ENCODE peak calls at places on chromosomes 4 and X, in four cellular contexts. L, M, D and G are unnamed samples.
A peak's percentile ranks its signal among the peaks of the same experiment; 100 is the strongest.

GRCh38 chr4:54085284-54085683 is 14.7 kb upstream of the GSX2 start:
- DNase-seq in D (peak; percentile 91), M (no peak), L (peak; percentile 65), G (peak; percentile 57)

GRCh38 chr4:73573794-73574528 is 46.3 kb downstream of the RASSF6 start:
- DNase-seq in M (peak; percentile 32), D (peak; percentile 79), L (peak; percentile 74), G (peak; percentile 75)

GRCh38 chr4:188781655-188782054 is 642.4 kb downstream of the TRIML1 start:
- DNase-seq in D (peak; percentile 1), L (peak; percentile 20), M (no peak), G (peak; percentile 60)

GRCh38 chrX:140815868-140816267 is 106.3 kb downstream of the LINC00632 start:
- DNase-seq in D (no peak), M (no peak), L (no peak), G (peak; percentile 15)

GRCh38 chrX:73581002-73581628 is 18.1 kb downstream of the CHIC1 start:
- DNase-seq in D (no peak), L (no peak), M (no peak), G (no peak)

GRCh38 chrX:71543316-71543715 is 10.4 kb downstream of the OGT start:
- DNase-seq in M (no peak), D (no peak), L (peak; percentile 29), G (no peak)

GRCh38 chr4:188934320-188934975 is 795.2 kb downstream of the TRIML1 start:
- DNase-seq in D (no peak), M (no peak), L (peak; percentile 11), G (no peak)

GRCh38 chrX:69290327-69290726 is 125.1 kb upstream of the PJA1 start:
- DNase-seq in D (no peak), L (no peak), M (no peak), G (no peak)

GRCh38 chr4:47933798-47934197 is 19.4 kb upstream of the NFXL1 start:
- DNase-seq in L (peak; percentile 28), M (no peak), D (peak; percentile 32), G (no peak)

GRCh38 chr4:48954314-48954713 is 31.8 kb upstream of the CWH43 start:
- DNase-seq in D (no peak), L (no peak), M (no peak), G (no peak)

GRCh38 chrX:74437530-74437929 is 16.2 kb downstream of the SLC16A2 start:
- DNase-seq in D (no peak), M (no peak), L (no peak), G (no peak)

GRCh38 chr4:123390846-123391456 is 5.6 kb upstream of the SPRY1 start:
- DNase-seq in L (peak; percentile 5), D (no peak), M (no peak), G (no peak)

GRCh38 chrX:38923451-38923969 is 122.3 kb downstream of the MID1IP1 start:
- DNase-seq in M (no peak), L (no peak), D (peak; percentile 0), G (no peak)

GRCh38 chr4:2860391-2861348 is 17.0 kb downstream of the ADD1 start:
- DNase-seq in M (no peak), L (no peak), D (peak; percentile 95), G (peak; percentile 52)

GRCh38 chr4:155846929-155847328 is 19.1 kb downstream of the ASIC5 start:
- DNase-seq in M (no peak), L (no peak), D (no peak), G (no peak)

GRCh38 chr4:172095161-172095560 is 282.0 kb downstream of the GALNTL6 start:
- DNase-seq in M (no peak), D (no peak), L (no peak), G (no peak)

GRCh38 chr4:182141623-182142022 is 101.6 kb upstream of the TENM3 start:
- DNase-seq in D (no peak), M (no peak), L (no peak), G (no peak)

GRCh38 chr4:56511098-56511497 is 5.5 kb downstream of the ARL9 start:
- DNase-seq in D (no peak), M (no peak), L (no peak), G (peak; percentile 74)

GRCh38 chrX:3811331-3812311 is 98.2 kb upstream of the PRKX start:
- DNase-seq in L (peak; percentile 48), M (no peak), D (peak; percentile 16), G (no peak)

GRCh38 chrX:3425031-3425430 is 78.6 kb upstream of the MXRA5 start:
- DNase-seq in L (no peak), M (no peak), D (no peak), G (no peak)

GRCh38 chr4:24260922-24261581 is 323.3 kb downstream of the DHX15 start:
- DNase-seq in M (no peak), D (no peak), L (no peak), G (no peak)

GRCh38 chrX:103428525-103428924 is 52.2 kb downstream of the BEX3 start:
- DNase-seq in L (no peak), D (no peak), M (no peak), G (no peak)

GRCh38 chr4:38967260-38968095 is 64.7 kb downstream of the TMEM156 start:
- DNase-seq in D (peak; percentile 77), L (peak; percentile 76), M (no peak), G (no peak)

GRCh38 chr4:12144051-12144450 is 715.4 kb upstream of the HS3ST1 start:
- DNase-seq in L (no peak), M (no peak), D (no peak), G (no peak)

GRCh38 chr4:77184961-77185360 is 28.0 kb downstream of the CCNG2 start:
- DNase-seq in M (no peak), L (no peak), D (no peak), G (no peak)

GRCh38 chr4:111537165-111537564 is 608.1 kb upstream of the FAM241A start:
- DNase-seq in L (no peak), M (no peak), D (no peak), G (no peak)

DNA sequence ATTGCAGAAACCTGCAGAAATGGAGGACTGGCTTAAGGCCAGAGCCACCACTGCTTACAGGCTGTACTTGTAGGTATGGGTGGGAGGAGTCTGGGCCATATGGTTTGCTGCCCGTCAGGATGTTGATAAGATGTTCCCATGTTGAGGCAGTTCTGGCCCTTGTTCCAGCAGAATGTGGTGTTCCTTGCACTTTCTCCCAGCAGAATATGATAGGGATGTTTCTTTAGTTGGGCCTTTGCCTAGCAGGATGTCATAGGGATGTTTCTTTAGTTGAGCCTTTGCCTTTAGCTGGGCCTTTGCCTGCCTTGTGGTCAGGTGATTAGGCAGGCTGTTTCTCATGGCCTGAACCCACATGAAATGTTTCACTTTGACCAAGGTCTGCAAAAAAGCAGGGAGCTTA is 139.1 kb upstream of the PAQR3 start:
- DNase-seq in D (no peak), L (no peak), M (no peak), G (peak; percentile 80)
- H3K4me3 ChIP-seq in D (no peak overlapping the region), L (no peak overlapping the region), M (no peak overlapping the region), G (no peak overlapping the region)

GRCh38 chr4:663046-663437 is 11.0 kb downstream of the ATP5ME start:
- DNase-seq in L (no peak), D (no peak), M (no peak), G (no peak)

GRCh38 chr4:664713-665231 is 9.3 kb downstream of the ATP5ME start:
- DNase-seq in L (no peak), M (peak; percentile 13), D (no peak), G (no peak)

GRCh38 chr4:665381-665750 is 8.7 kb downstream of the ATP5ME start:
- DNase-seq in D (no peak), L (no peak), M (peak; percentile 11), G (no peak)

GRCh38 chr4:661856-662761 is 12.0 kb downstream of the ATP5ME start:
- DNase-seq in M (no peak), L (no peak), D (no peak), G (no peak)

DNA sequence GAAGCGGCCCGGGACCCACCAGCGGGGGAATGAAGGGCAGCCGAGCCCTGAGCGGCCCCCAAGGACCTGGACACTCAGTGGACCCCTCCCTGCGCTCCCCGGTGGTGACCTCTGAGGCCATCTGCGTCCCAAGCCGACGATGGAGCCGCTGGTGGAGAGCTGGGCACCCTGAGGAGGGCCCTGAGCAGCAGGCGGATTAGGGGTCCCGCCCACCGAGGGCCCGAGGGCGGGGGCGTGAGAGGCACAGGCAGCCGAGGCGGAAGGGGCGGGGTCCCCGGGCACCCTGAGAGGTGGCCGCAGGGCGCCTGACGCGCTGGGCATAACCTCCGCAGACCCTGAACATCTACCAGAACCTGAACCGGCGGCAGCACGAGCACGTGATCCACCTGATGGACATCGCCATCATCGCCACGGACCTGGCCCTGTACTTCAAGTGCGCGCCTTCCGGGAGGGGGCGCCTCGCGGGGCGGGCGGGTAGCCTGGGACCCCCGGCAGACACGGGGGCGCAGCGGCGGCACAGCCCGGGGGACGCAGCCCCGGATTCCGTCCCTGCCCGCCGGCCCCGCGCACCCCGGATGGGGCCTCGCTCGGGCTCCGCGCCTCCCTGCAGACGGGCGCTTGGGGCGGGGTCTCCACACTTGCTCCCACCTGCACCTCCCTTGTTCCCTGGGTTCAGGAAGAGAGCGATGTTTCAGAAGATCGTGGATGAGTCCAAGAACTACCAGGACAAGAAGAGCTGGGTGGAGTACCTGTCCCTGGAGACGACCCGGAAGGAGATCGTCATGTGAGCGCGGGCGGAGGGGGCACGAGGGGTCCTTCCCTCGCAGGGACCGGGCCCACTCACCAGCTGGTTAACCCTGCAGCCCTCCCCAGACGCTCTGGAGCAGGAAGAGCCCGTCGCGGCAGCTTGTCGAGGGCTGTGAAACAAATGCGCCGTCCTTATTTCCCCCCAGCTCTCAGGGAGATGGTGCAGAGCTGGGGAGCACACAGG is 10.3 kb downstream of the ATP5ME start:
- DNase-seq in M (peak; percentile 20), L (no peak), D (no peak), G (peak; percentile 64)
- TF ChIP-seq CTCF in M (no peak), L (no peak), D (peak; percentile 47), G (no peak)

GRCh38 chr4:78938868-78939666 is at the start of gene PAQR3:
- DNase-seq in L (peak; percentile 76), M (peak; percentile 90), D (peak; percentile 59), G (peak; percentile 91)
- TF ChIP-seq POLR2A in L (peak; percentile 88), M (peak; percentile 76), D (peak; percentile 71), G (no peak)

DNA sequence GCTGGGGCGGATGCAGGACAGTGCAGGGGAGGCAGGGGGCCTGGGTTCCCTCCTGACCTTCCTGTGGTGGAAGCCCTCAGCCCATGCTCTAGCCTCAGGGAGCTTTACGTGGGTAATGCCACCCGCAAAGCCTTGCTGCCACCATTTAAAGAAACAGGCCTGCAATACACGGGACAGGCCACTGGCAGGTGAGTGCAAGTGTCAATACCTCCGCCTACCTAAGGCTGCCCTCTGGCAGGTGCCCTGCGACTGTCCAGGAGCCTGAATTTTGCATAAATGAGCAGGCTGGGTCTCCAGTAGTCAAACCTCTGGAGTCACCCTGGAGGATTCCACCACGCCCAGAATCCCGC is 5.9 kb downstream of the CRMP1 start:
- DNase-seq in L (no peak), D (no peak), M (no peak), G (no peak)
- H3K4me3 ChIP-seq in L (peak overlapping the region; percentile 49), D (no peak overlapping the region), M (no peak overlapping the region), G (no peak overlapping the region)

GRCh38 chr4:25792200-25792791 is 70.5 kb downstream of the SEL1L3 start:
- DNase-seq in L (peak; percentile 53), D (peak; percentile 51), M (no peak), G (peak; percentile 60)
- TF ChIP-seq CTCF in L (peak; percentile 54), D (peak; percentile 79), M (peak; percentile 36), G (no peak)

GRCh38 chr4:186722856-186723206 is 825 bp downstream of the FAT1 start:
- DNase-seq in D (no peak), L (no peak), M (no peak), G (no peak)

GRCh38 chr4:186724048-186724860 is 598 bp upstream of the FAT1 start:
- DNase-seq in L (peak; percentile 39), M (peak; percentile 31), D (no peak), G (peak; percentile 49)

GRCh38 chr4:186725422-186726149 is 1.9 kb upstream of the FAT1 start:
- DNase-seq in L (peak; percentile 86), D (peak; percentile 68), M (peak; percentile 48), G (peak; percentile 90)

GRCh38 chr4:186724861-186725419 is 1.3 kb upstream of the FAT1 start:
- DNase-seq in L (peak; percentile 45), D (no peak), M (no peak), G (no peak)

GRCh38 chr4:186723207-186724047 is at the start of gene FAT1:
- DNase-seq in D (peak; percentile 38), M (peak; percentile 47), L (peak; percentile 77), G (peak; percentile 75)
- TF ChIP-seq POLR2A in D (peak; percentile 54), M (no peak), L (peak; percentile 39), G (no peak)